ENCODE peak calls at places on chromosomes 11 and 22, in five cellular contexts. R is GM12878, S is GM23338, O is mammary epithelial cell, Y is OCI-LY7. A is an unnamed sample.

GRCh38 chr22:19038728-19039447 is 83.3 kb downstream of the DGCR2 start:
- DNase-seq in R (no peak), O (no peak), S (peak), Y (no peak), A (peak)

GRCh38 chr11:17699157-17700114 is 19.9 kb upstream of the MYOD1 start:
- DNase-seq in R (no peak), Y (no peak), S (no peak), O (no peak), A (no peak)

GRCh38 chr22:31106001-31106571 is 1.3 kb downstream of the SELENOM start:
- DNase-seq in S (no peak), O (no peak), Y (no peak), R (no peak), A (no peak)

GRCh38 chr11:9264381-9265210 is 554 bp downstream of the DENND5A start:
- DNase-seq in S (peak), Y (no peak), R (no peak), O (peak), A (peak)

GRCh38 chr11:96019271-96019670 is 95.4 kb upstream of the MTMR2 start:
- DNase-seq in Y (no peak), O (no peak), S (no peak), R (no peak), A (no peak)

GRCh38 chr22:46660604-46661201 is 40.5 kb downstream of the GRAMD4 start:
- DNase-seq in O (peak), Y (no peak), R (no peak), S (peak), A (no peak)

GRCh38 chr11:64703048-64703447 is 19.9 kb downstream of the NRXN2 start:
- DNase-seq in R (no peak), O (peak), S (no peak), Y (no peak), A (no peak)

GRCh38 chr11:75469785-75470405 is 36.9 kb upstream of the KLHL35 start:
- DNase-seq in Y (no peak), O (no peak), R (no peak), S (no peak), A (peak)

GRCh38 chr11:831132-831864 is 1.5 kb upstream of the CD151 start:
- DNase-seq in S (no peak), Y (no peak), R (no peak), O (no peak), A (no peak)

GRCh38 chr11:16795146-16795545 is 56.7 kb downstream of the C11orf58 start:
- DNase-seq in O (no peak), Y (no peak), R (no peak), S (no peak), A (no peak)

GRCh38 chr11:20163778-20164133 is 3.5 kb upstream of the DBX1 start:
- DNase-seq in S (peak), O (no peak), R (no peak), Y (no peak), A (no peak)

GRCh38 chr11:131693756-131694155 is 323.3 kb downstream of the NTM start:
- DNase-seq in O (no peak), R (no peak), S (no peak), Y (no peak), A (no peak)

GRCh38 chr22:23835773-23836144 is 3.0 kb downstream of the DERL3 start:
- DNase-seq in Y (no peak), R (no peak), O (no peak), S (no peak), A (peak)
- TF ChIP-seq CTCF in Y (no peak), R (no peak), O (no peak), S (no peak), A (no peak)

GRCh38 chr11:109423860-109424190 is 1.8 kb downstream of the C11orf87 start:
- DNase-seq in S (peak), Y (no peak), O (no peak), R (no peak), A (no peak)

GRCh38 chr11:109424893-109425292 is 2.9 kb downstream of the C11orf87 start:
- DNase-seq in S (peak), R (no peak), O (peak), Y (peak), A (no peak)

GRCh38 chr11:109425554-109425953 is 3.6 kb downstream of the C11orf87 start:
- DNase-seq in O (no peak), S (no peak), R (no peak), Y (no peak), A (no peak)

GRCh38 chr11:109423114-109423859 is 1.3 kb downstream of the C11orf87 start:
- DNase-seq in Y (no peak), O (peak), R (no peak), S (peak), A (no peak)

GRCh38 chr11:109426442-109426841 is 4.5 kb downstream of the C11orf87 start:
- DNase-seq in R (no peak), O (peak), S (peak), Y (no peak), A (no peak)
- TF ChIP-seq CTCF in R (peak), O (peak), S (peak), Y (peak), A (no peak)

GRCh38 chr22:39621826-39622225 is 51.3 kb downstream of the CACNA1I start:
- DNase-seq in S (no peak), R (no peak), O (no peak), Y (no peak), A (no peak)
- TF ChIP-seq CTCF in S (no peak), R (no peak), O (no peak), Y (no peak), A (no peak)

DNA sequence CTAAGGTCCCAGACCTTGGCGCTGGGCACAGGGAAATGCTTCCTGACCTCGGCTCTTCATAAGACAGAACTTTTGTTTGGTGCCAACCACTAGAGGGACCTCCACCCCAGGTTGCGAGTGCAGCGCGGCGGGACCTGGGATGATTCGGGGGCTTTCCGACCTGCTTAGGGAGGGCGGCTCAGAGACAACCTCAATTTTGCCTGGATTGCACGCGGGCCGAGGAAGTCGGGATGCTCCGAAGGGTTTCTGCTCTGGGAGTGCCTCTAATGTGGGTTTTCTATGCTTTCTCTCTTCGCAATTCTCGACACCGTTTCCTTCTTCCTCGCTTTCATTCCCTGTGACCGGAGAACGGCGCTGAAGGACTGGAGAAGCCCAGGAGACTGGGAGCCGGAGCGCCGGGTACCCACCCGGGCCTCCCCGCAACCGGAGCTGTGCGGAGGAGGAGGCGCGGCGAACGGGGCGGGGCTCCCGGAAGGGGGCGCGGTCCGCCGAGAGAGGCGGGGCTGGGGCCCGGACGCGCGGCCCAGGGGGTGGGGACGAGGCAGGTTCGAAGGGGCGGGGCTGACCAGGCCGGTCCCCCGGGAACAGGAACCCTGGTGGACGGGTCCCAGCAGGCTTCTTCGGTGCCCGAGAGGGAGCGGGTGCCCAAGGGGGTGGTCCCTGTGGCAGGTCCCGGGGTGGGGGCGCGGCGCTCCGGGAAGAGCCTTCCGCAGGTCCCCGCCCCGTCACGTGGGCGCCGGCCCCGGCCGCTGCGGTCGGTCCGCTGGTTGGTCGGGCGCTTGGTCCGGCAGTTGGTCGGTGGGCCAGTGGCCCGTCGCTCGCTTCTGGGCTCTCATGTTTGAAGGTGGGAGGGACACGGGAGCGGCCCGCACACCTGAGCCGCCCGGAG is at the start of gene PPFIBP2:
- DNase-seq in Y (peak), O (peak), S (peak), R (no peak), A (peak)
- TF ChIP-seq CTCF in Y (peak), O (peak), S (peak), R (peak), A (peak)

GRCh38 chr11:119709171-119709570 is 19.8 kb downstream of the NECTIN1 start:
- DNase-seq in Y (no peak), O (no peak), S (no peak), R (no peak), A (no peak)

GRCh38 chr11:119706029-119706428 is 23.0 kb downstream of the NECTIN1 start:
- DNase-seq in R (no peak), O (no peak), Y (no peak), S (no peak), A (no peak)

GRCh38 chr11:119704849-119705248 is 24.2 kb downstream of the NECTIN1 start:
- DNase-seq in Y (no peak), R (no peak), S (no peak), O (no peak), A (no peak)

GRCh38 chr11:119705362-119705761 is 23.6 kb downstream of the NECTIN1 start:
- DNase-seq in S (no peak), Y (no peak), O (no peak), R (no peak), A (no peak)

GRCh38 chr11:119706887-119707286 is 22.1 kb downstream of the NECTIN1 start:
- DNase-seq in S (peak), R (no peak), O (no peak), Y (no peak), A (no peak)
- TF ChIP-seq CTCF in S (peak), R (no peak), O (peak), Y (no peak), A (no peak)

GRCh38 chr11:126267650-126268049 is 1.0 kb downstream of the SRPRA start:
- DNase-seq in Y (no peak), S (no peak), O (no peak), R (no peak), A (peak)

GRCh38 chr11:126268361-126268707 is 361 bp downstream of the SRPRA start:
- DNase-seq in R (no peak), Y (peak), O (no peak), S (peak), A (no peak)

GRCh38 chr11:126268708-126269579 is at the start of the genes FOXRED1 and SRPRA:
- DNase-seq in S (peak), O (peak), Y (peak), R (peak), A (peak)

GRCh38 chr11:126263489-126263888 is 5.2 kb downstream of the SRPRA start:
- DNase-seq in R (no peak), O (no peak), Y (no peak), S (no peak), A (no peak)

DNA sequence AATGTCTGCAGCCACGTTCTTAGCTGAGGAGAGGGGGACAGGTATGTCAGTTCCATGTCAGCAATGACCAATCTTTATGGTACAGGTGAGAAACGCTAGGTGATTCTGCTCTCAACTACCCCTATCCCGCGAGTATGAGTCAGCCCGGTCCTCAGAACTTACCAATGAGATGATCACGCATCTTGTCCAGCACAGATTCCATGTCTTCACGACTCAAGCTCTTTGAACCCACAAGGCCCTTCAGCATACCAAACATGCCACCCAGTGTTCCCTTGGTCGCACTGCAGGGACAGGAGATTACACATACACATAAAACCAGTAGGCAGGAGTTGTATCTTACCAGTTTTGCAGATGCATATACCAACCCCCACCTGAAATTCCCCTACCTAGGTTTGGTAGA is 2.9 kb downstream of the SRPRA start:
- DNase-seq in R (no peak), S (no peak), O (no peak), Y (no peak), A (no peak)
- TF ChIP-seq CTCF in R (peak), S (no peak), O (no peak), Y (no peak), A (no peak)

DNA sequence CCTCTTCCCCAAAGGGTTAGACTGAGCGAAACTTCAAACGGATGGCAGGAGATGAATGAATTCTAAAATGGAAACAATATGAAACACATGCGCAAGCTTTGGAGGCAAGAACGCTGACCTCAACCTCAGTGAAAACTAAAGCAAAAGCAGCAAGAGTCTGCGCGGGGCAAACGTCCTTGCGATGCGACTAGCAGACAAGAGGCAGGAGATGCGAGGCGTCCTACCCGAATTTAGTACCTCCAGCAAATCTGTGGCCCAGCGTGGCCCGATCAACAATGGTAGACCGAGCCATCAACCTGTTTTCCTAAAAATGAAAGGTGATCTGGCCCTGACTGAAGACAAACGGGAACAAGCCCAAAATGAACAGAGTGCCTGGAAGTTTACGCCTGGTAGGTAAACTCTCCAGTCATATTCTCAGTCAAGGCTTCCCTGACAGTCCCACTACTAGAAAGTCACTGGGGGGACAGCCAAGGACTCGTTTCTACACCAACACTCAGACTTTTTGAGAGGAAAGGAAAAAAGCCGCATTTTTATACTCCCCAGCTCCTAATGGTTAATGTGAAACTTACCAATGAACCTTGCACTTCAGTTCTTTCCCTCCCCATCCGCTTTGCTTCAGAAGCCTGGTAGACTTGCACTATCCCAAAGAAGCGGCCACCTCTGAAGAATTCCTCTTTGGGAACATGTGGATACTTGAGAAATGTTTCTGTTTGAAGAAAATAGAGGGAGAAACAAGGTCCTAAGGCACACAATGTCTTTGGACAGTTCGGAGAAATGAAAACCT is 11.5 kb downstream of the MMP3 start:
- DNase-seq in Y (no peak), O (no peak), R (no peak), S (peak), A (peak)
- TF ChIP-seq CTCF in Y (no peak), O (no peak), R (no peak), S (peak), A (no peak)

GRCh38 chr11:135033545-135033944 is 621.5 kb upstream of the B3GAT1 start:
- DNase-seq in Y (no peak), S (peak), O (no peak), R (no peak), A (no peak)
- TF ChIP-seq CTCF in Y (no peak), S (peak), O (no peak), R (no peak), A (peak)

GRCh38 chr11:77557553-77557952 is 32.2 kb upstream of the AQP11 start:
- DNase-seq in Y (no peak), R (no peak), S (peak), O (no peak), A (no peak)
- TF ChIP-seq CTCF in Y (peak), R (peak), S (peak), O (peak), A (peak)

GRCh38 chr11:2778630-2779498 is 79.1 kb upstream of the KCNQ1OT1 start:
- DNase-seq in Y (no peak), S (no peak), R (no peak), O (peak), A (peak)
- TF ChIP-seq CTCF in Y (no peak), S (no peak), R (no peak), O (no peak), A (peak)